ENCODE peak calls at places on chromosomes 4 and X, in four cellular contexts. One of them, this sample, is unnamed.

GRCh38 chr4:174107749-174108354 is 175.6 kb downstream of the FBXO8 start:
- DNase-seq in MG63: no peak
- DNase-seq in GM19239: no peak
- DNase-seq in psoas muscle: no peak
- DNase-seq in this sample: no peak

GRCh38 chr4:161702287-161702686 is 461.5 kb downstream of the FSTL5 start:
- DNase-seq in psoas muscle: no peak
- DNase-seq in GM19239: no peak
- DNase-seq in MG63: no peak
- DNase-seq in this sample: no peak

GRCh38 chrX:24173115-24173847 is 23.8 kb downstream of the ZFX start:
- DNase-seq in GM19239: no peak
- DNase-seq in psoas muscle: no peak
- DNase-seq in MG63: no peak
- DNase-seq in this sample: no peak

GRCh38 chr4:135256111-135256510 is 1054.5 kb upstream of the PABPC4L start:
- DNase-seq in psoas muscle: no peak
- DNase-seq in GM19239: no peak
- DNase-seq in MG63: no peak
- DNase-seq in this sample: peak; percentile 2

GRCh38 chrX:130669233-130669632 is 233.8 kb downstream of the ENOX2 start:
- DNase-seq in GM19239: no peak
- DNase-seq in psoas muscle: no peak
- DNase-seq in MG63: no peak
- DNase-seq in this sample: peak; percentile 1

GRCh38 chrX:120604359-120604782 is 470 bp downstream of the MCTS1 start:
- DNase-seq in MG63: peak; percentile 11
- DNase-seq in psoas muscle: no peak
- DNase-seq in GM19239: peak; percentile 19
- DNase-seq in this sample: peak; percentile 42

GRCh38 chr4:163542275-163542674 is 47.8 kb downstream of the TMA16 start:
- DNase-seq in GM19239: no peak
- DNase-seq in MG63: peak; percentile 34
- DNase-seq in psoas muscle: no peak
- DNase-seq in this sample: peak; percentile 46

GRCh38 chrX:24536551-24536950 is 71.5 kb downstream of the PDK3 start:
- DNase-seq in GM19239: no peak
- DNase-seq in MG63: no peak
- DNase-seq in psoas muscle: no peak
- DNase-seq in this sample: no peak

GRCh38 chr4:1264942-1265341 is 16.0 kb upstream of the CTBP1 start:
- DNase-seq in psoas muscle: no peak
- DNase-seq in GM19239: no peak
- DNase-seq in MG63: no peak
- DNase-seq in this sample: no peak

GRCh38 chr4:26179316-26179760 is 141.5 kb upstream of the RBPJ start:
- DNase-seq in psoas muscle: no peak
- DNase-seq in GM19239: no peak
- DNase-seq in MG63: no peak
- DNase-seq in this sample: no peak

GRCh38 chr4:78937837-78938236 is 1.4 kb downstream of the PAQR3 start:
- DNase-seq in MG63: no peak
- DNase-seq in psoas muscle: no peak
- DNase-seq in GM19239: no peak
- DNase-seq in this sample: peak; percentile 39

GRCh38 chrX:109774706-109775105 is 41.6 kb upstream of the ACSL4 start:
- DNase-seq in psoas muscle: no peak
- DNase-seq in GM19239: peak; percentile 17
- DNase-seq in MG63: peak; percentile 5
- DNase-seq in this sample: peak; percentile 36

GRCh38 chrX:43745938-43746721 is 90.0 kb downstream of the MAOA start:
- DNase-seq in MG63: no peak
- DNase-seq in GM19239: no peak
- DNase-seq in psoas muscle: no peak
- DNase-seq in this sample: no peak

GRCh38 chrX:97284531-97284930 is 400.8 kb downstream of the RPA4 start:
- DNase-seq in GM19239: no peak
- DNase-seq in MG63: no peak
- DNase-seq in psoas muscle: no peak
- DNase-seq in this sample: no peak

GRCh38 chr4:87717276-87718031 is 67.4 kb downstream of the DMP1 start:
- DNase-seq in MG63: no peak
- DNase-seq in psoas muscle: no peak
- DNase-seq in GM19239: no peak
- DNase-seq in this sample: no peak

GRCh38 chr4:88573286-88573994 is 18.8 kb upstream of the HERC3 start:
- DNase-seq in MG63: no peak
- DNase-seq in GM19239: no peak
- DNase-seq in psoas muscle: no peak
- DNase-seq in this sample: no peak

GRCh38 chr4:84336964-84337705 is 162.0 kb downstream of the NKX6-1 start:
- DNase-seq in psoas muscle: no peak
- DNase-seq in GM19239: no peak
- DNase-seq in MG63: no peak
- DNase-seq in this sample: no peak

GRCh38 chr4:131635191-131635590 is 1513.9 kb upstream of the PCDH10 start:
- DNase-seq in psoas muscle: no peak
- DNase-seq in GM19239: no peak
- DNase-seq in MG63: no peak
- DNase-seq in this sample: no peak

GRCh38 chrX:28590394-28590793 is 3.1 kb downstream of the IL1RAPL1 start:
- DNase-seq in GM19239: no peak
- DNase-seq in MG63: no peak
- DNase-seq in psoas muscle: no peak
- DNase-seq in this sample: no peak

GRCh38 chr4:13059015-13059414 is 425.1 kb downstream of the RAB28 start:
- DNase-seq in GM19239: no peak
- DNase-seq in psoas muscle: no peak
- DNase-seq in MG63: no peak
- DNase-seq in this sample: no peak

GRCh38 chr4:27009539-27009938 is 148.9 kb downstream of the STIM2 start:
- DNase-seq in GM19239: no peak
- DNase-seq in psoas muscle: no peak
- DNase-seq in MG63: peak; percentile 55
- DNase-seq in this sample: no peak

GRCh38 chrX:20527458-20528099 is 260.9 kb upstream of the RPS6KA3 start:
- DNase-seq in psoas muscle: peak; percentile 48
- DNase-seq in GM19239: no peak
- DNase-seq in MG63: no peak
- DNase-seq in this sample: no peak

GRCh38 chrX:13440166-13440565 is 120.3 kb upstream of the ATXN3L start:
- DNase-seq in psoas muscle: no peak
- DNase-seq in GM19239: no peak
- DNase-seq in MG63: no peak
- DNase-seq in this sample: peak; percentile 41

GRCh38 chr4:5079581-5079980 is 28.3 kb downstream of the STK32B start:
- DNase-seq in psoas muscle: no peak
- DNase-seq in MG63: no peak
- DNase-seq in GM19239: no peak
- DNase-seq in this sample: peak; percentile 53

GRCh38 chr4:48906283-48907173 is at the start of gene OCIAD2:
- DNase-seq in MG63: no peak
- DNase-seq in GM19239: peak; percentile 81
- DNase-seq in psoas muscle: peak; percentile 60
- DNase-seq in this sample: peak; percentile 84

GRCh38 chr4:144449623-144450022 is 196.3 kb upstream of the HHIP start:
- DNase-seq in GM19239: no peak
- DNase-seq in psoas muscle: peak; percentile 39
- DNase-seq in MG63: peak; percentile 61
- DNase-seq in this sample: peak; percentile 28

GRCh38 chrX:17860811-17861495 is at the start of gene RAI2:
- DNase-seq in MG63: no peak
- DNase-seq in psoas muscle: peak; percentile 54
- DNase-seq in GM19239: no peak
- DNase-seq in this sample: no peak

GRCh38 chr4:173185832-173186545 is 17.4 kb downstream of the GALNT7 start:
- DNase-seq in MG63: no peak
- DNase-seq in GM19239: no peak
- DNase-seq in psoas muscle: no peak
- DNase-seq in this sample: no peak

This sample was measured in Daoy.